ENCODE peak calls at places on chromosomes 11 and 22, in six cellular contexts. P is HCT116; Y is NCI-H2171 treated with DMSO at 0.1 percent for 48 hours; X is BJ; Z is stimulated activated CD8-positive, alpha-beta memory T cell treated with anti-CD3 and anti-CD28 coated beads, Interleukin-7, amount 100 ng/mL, for 24 hours; J is ACHN. E is an unnamed sample.

GRCh38 chr22:25563757-25564319 is 637 bp upstream of the GRK3 start:
- DNase-seq in P (no peak), Y (peak), X (no peak), Z (no peak), J (no peak), E (no peak)

GRCh38 chr11:64036081-64037026 is 623 bp downstream of the FLRT1 start:
- DNase-seq in P (no peak), Y (peak), X (no peak), Z (no peak), J (peak), E (peak)

GRCh38 chr11:133029096-133029495 is 503.2 kb downstream of the OPCML start:
- DNase-seq in P (no peak), Y (no peak), X (no peak), Z (no peak), J (no peak), E (no peak)

GRCh38 chr11:15976433-15977045 is 379.8 kb downstream of the SOX6 start:
- DNase-seq in P (no peak), Y (no peak), X (no peak), Z (no peak), J (no peak), E (peak)

GRCh38 chr11:12526789-12527188 is 147.4 kb upstream of the TEAD1 start:
- DNase-seq in P (no peak), Y (no peak), X (no peak), Z (no peak), J (peak), E (peak)

GRCh38 chr11:57482782-57483569 is 22.6 kb downstream of the RTN4RL2 start:
- DNase-seq in P (no peak), Y (peak), X (no peak), Z (no peak), J (peak), E (peak)

GRCh38 chr11:104484784-104485554 is 321.0 kb upstream of the PDGFD start:
- DNase-seq in P (no peak), Y (no peak), X (no peak), Z (no peak), J (no peak), E (no peak)

GRCh38 chr11:128525411-128526243 is 61.7 kb downstream of the ETS1 start:
- DNase-seq in P (no peak), Y (no peak), X (peak), Z (no peak), J (no peak), E (peak)

GRCh38 chr11:134636071-134636470 is 224.0 kb upstream of the B3GAT1 start:
- DNase-seq in P (no peak), Y (no peak), X (no peak), Z (no peak), J (no peak), E (no peak)

E was measured in EL.